ENCODE peak calls at places on chromosomes 6 and 20, in nine cellular contexts. I, A, R, Z, H, J, K, F and B are unnamed samples.

GRCh38 chr6:107800564-107801164 is 23.4 kb downstream of the SCML4 start:
- DNase-seq in I (no peak), A (no peak), R (no peak), Z (no peak), H (no peak), J (no peak), K (no peak), F (no peak), B (no peak)

GRCh38 chr6:16851044-16851540 is 89.8 kb upstream of the ATXN1 start:
- DNase-seq in I (no peak), A (no peak), R (no peak), Z (no peak), H (no peak), J (no peak), K (no peak), F (no peak), B (no peak)

GRCh38 chr6:5249451-5250122 is 11.2 kb downstream of the LYRM4 start:
- DNase-seq in I (no peak), A (no peak), R (peak), Z (no peak), H (no peak), J (no peak), K (no peak), F (no peak), B (no peak)

GRCh38 chr20:25058051-25058796 is at the start of gene ACSS1:
- DNase-seq in I (peak), A (no peak), R (peak), Z (peak), H (peak), J (no peak), K (peak), F (peak), B (peak)

GRCh38 chr6:133610271-133610840 is 278.6 kb upstream of the TCF21 start:
- DNase-seq in I (peak), A (no peak), R (no peak), Z (no peak), H (no peak), J (no peak), K (no peak), F (no peak), B (no peak)

GRCh38 chr20:24838551-24839530 is 110.2 kb upstream of the CST7 start:
- DNase-seq in I (no peak), A (no peak), R (no peak), Z (no peak), H (no peak), J (no peak), K (no peak), F (no peak), B (no peak)

GRCh38 chr6:43395822-43396221 is 26.4 kb upstream of the ZNF318 start:
- DNase-seq in I (no peak), A (no peak), R (no peak), Z (no peak), H (no peak), J (no peak), K (no peak), F (peak), B (no peak)

GRCh38 chr6:108883172-108883571 is 35.0 kb downstream of the ARMC2 start:
- DNase-seq in I (no peak), A (no peak), R (no peak), Z (no peak), H (no peak), J (no peak), K (no peak), F (no peak), B (no peak)

GRCh38 chr20:56690531-56691175 is 61.5 kb downstream of the TFAP2C start:
- DNase-seq in I (no peak), A (no peak), R (peak), Z (no peak), H (no peak), J (no peak), K (no peak), F (no peak), B (no peak)

GRCh38 chr6:167505199-167505598 is 180.3 kb downstream of the TTLL2 start:
- DNase-seq in I (no peak), A (no peak), R (no peak), Z (no peak), H (no peak), J (no peak), K (no peak), F (peak), B (no peak)

GRCh38 chr6:75326557-75327258 is 42.1 kb upstream of the TMEM30A start:
- DNase-seq in I (peak), A (no peak), R (no peak), Z (no peak), H (no peak), J (no peak), K (no peak), F (no peak), B (no peak)

GRCh38 chr6:43698584-43699349 is 11.2 kb upstream of the MRPS18A start:
- DNase-seq in I (peak), A (peak), R (peak), Z (no peak), H (no peak), J (no peak), K (no peak), F (peak), B (no peak)

GRCh38 chr20:23515250-23515939 is 24.5 kb downstream of the CST8 start:
- DNase-seq in I (no peak), A (no peak), R (no peak), Z (no peak), H (no peak), J (no peak), K (no peak), F (no peak), B (no peak)

GRCh38 chr6:111030008-111031006 is 48.5 kb downstream of the RPF2 start:
- DNase-seq in I (no peak), A (no peak), R (no peak), Z (no peak), H (no peak), J (no peak), K (no peak), F (peak), B (no peak)

GRCh38 chr20:36301359-36302119 is 4.6 kb upstream of the DLGAP4 start:
- DNase-seq in I (no peak), A (no peak), R (no peak), Z (no peak), H (no peak), J (no peak), K (no peak), F (no peak), B (no peak)

GRCh38 chr6:93624408-93624807 is 205.0 kb upstream of the EPHA7 start:
- DNase-seq in I (no peak), A (no peak), R (no peak), Z (no peak), H (no peak), J (no peak), K (no peak), F (no peak), B (no peak)

GRCh38 chr6:135423649-135424128 is 73.9 kb downstream of the AHI1 start:
- DNase-seq in I (peak), A (peak), R (peak), Z (no peak), H (no peak), J (no peak), K (peak), F (no peak), B (peak)

GRCh38 chr20:62623488-62624324 is 18.6 kb upstream of the SLCO4A1 start:
- DNase-seq in I (peak), A (peak), R (peak), Z (peak), H (peak), J (no peak), K (peak), F (peak), B (peak)

GRCh38 chr6:116524236-116524635 is 12.8 kb downstream of the CALHM5 start:
- DNase-seq in I (no peak), A (no peak), R (no peak), Z (no peak), H (no peak), J (no peak), K (no peak), F (no peak), B (no peak)

GRCh38 chr6:23563329-23563728 is 562.7 kb upstream of the NRSN1 start:
- DNase-seq in I (no peak), A (no peak), R (no peak), Z (no peak), H (no peak), J (no peak), K (no peak), F (no peak), B (no peak)

GRCh38 chr6:120451508-120451907 is 882.8 kb downstream of the TBC1D32 start:
- DNase-seq in I (no peak), A (no peak), R (no peak), Z (no peak), H (no peak), J (no peak), K (no peak), F (no peak), B (no peak)

GRCh38 chr6:79536615-79536968 is 638 bp downstream of the LCA5 start:
- DNase-seq in I (no peak), A (no peak), R (peak), Z (peak), H (no peak), J (no peak), K (no peak), F (peak), B (peak)

GRCh38 chr20:7294816-7295360 is 527.4 kb downstream of the BMP2 start:
- DNase-seq in I (no peak), A (no peak), R (no peak), Z (no peak), H (no peak), J (no peak), K (no peak), F (no peak), B (no peak)

GRCh38 chr6:36504982-36505381 is 42.3 kb downstream of the STK38 start:
- DNase-seq in I (no peak), A (no peak), R (no peak), Z (no peak), H (no peak), J (no peak), K (no peak), F (no peak), B (no peak)

GRCh38 chr20:32356935-32357868 is 929 bp upstream of the ASXL1 start:
- DNase-seq in I (no peak), A (no peak), R (peak), Z (no peak), H (no peak), J (no peak), K (no peak), F (no peak), B (no peak)

GRCh38 chr6:47655719-47656595 is 42.4 kb upstream of the ADGRF4 start:
- DNase-seq in I (peak), A (no peak), R (peak), Z (peak), H (no peak), J (peak), K (peak), F (no peak), B (no peak)

GRCh38 chr6:50145125-50145524 is 95.4 kb upstream of the DEFB112 start:
- DNase-seq in I (no peak), A (no peak), R (peak), Z (no peak), H (no peak), J (no peak), K (peak), F (no peak), B (peak)